ENCODE peak calls at places on chromosome 12, in eight cellular contexts. S is A549, I is SK-N-SH, Z is HepG2, V is H1, M is HCT116, X is K562, N is GM12878. O is an unnamed sample.

GRCh38 chr12:51601241-51601640 is 10.2 kb downstream of the SCN8A start:
- DNase-seq in N (no peak), X (no peak), Z (no peak), M (no peak), V (no peak), S (no peak), I (no peak), O (no peak)

GRCh38 chr12:121800694-121801600 is 2.9 kb upstream of the SETD1B start:
- DNase-seq in V (no peak), I (peak; percentile 62), N (no peak), Z (no peak), X (peak; percentile 61), S (peak; percentile 80), M (no peak), O (peak; percentile 83)

GRCh38 chr12:42593781-42594322 is 4.3 kb upstream of the PRICKLE1 start:
- DNase-seq in X (no peak), S (no peak), I (no peak), Z (no peak), N (no peak), M (no peak), V (no peak), O (no peak)

GRCh38 chr12:48969847-48970701 is 1.5 kb downstream of the WNT10B start:
- DNase-seq in X (peak; percentile 76), S (no peak), N (no peak), I (peak; percentile 83), M (no peak), Z (no peak), V (no peak), O (no peak)

GRCh38 chr12:11894890-11895289 is 175.8 kb upstream of the BCL2L14 start:
- DNase-seq in N (peak; percentile 31), V (no peak), Z (no peak), S (no peak), I (no peak), M (no peak), X (no peak), O (no peak)

GRCh38 chr12:64673490-64674169 is 63.3 kb downstream of the RASSF3 start:
- DNase-seq in S (no peak), Z (peak; percentile 32), N (no peak), X (no peak), V (no peak), I (peak; percentile 37), M (no peak), O (peak; percentile 19)

GRCh38 chr12:632102-632696 is 31.0 kb downstream of the NINJ2 start:
- DNase-seq in V (no peak), Z (peak; percentile 93), S (peak; percentile 98), M (no peak), I (no peak), X (no peak), N (no peak), O (peak; percentile 92)

GRCh38 chr12:49131973-49132461 is 822 bp upstream of the TUBA1B start:
- DNase-seq in M (no peak), I (no peak), X (no peak), Z (no peak), N (no peak), S (no peak), V (no peak), O (peak; percentile 50)

GRCh38 chr12:105507311-105508035 is 177.0 kb downstream of the C12orf75 start:
- DNase-seq in I (no peak), X (no peak), N (no peak), M (no peak), S (no peak), V (no peak), Z (no peak), O (no peak)

GRCh38 chr12:1115471-1116242 is 124.6 kb downstream of the ERC1 start:
- DNase-seq in I (no peak), Z (no peak), V (no peak), N (no peak), S (no peak), M (peak; percentile 26), X (no peak), O (peak; percentile 81)

GRCh38 chr12:47813491-47814196 is 6.1 kb downstream of the HDAC7 start:
- DNase-seq in V (no peak), S (no peak), Z (no peak), I (no peak), N (no peak), M (no peak), X (peak; percentile 58), O (no peak)

GRCh38 chr12:47812797-47813490 is 6.8 kb downstream of the HDAC7 start:
- DNase-seq in S (peak; percentile 74), Z (peak; percentile 36), M (no peak), I (no peak), N (peak; percentile 73), V (peak; percentile 81), X (peak; percentile 86), O (peak; percentile 83)

GRCh38 chr12:47816646-47817271 is 2.9 kb downstream of the HDAC7 start:
- DNase-seq in M (no peak), I (peak; percentile 76), V (no peak), N (no peak), X (no peak), S (no peak), Z (no peak), O (no peak)

GRCh38 chr12:47817272-47818006 is 2.3 kb downstream of the HDAC7 start:
- DNase-seq in V (no peak), Z (peak; percentile 50), X (no peak), S (no peak), I (no peak), M (no peak), N (no peak), O (no peak)

DNA sequence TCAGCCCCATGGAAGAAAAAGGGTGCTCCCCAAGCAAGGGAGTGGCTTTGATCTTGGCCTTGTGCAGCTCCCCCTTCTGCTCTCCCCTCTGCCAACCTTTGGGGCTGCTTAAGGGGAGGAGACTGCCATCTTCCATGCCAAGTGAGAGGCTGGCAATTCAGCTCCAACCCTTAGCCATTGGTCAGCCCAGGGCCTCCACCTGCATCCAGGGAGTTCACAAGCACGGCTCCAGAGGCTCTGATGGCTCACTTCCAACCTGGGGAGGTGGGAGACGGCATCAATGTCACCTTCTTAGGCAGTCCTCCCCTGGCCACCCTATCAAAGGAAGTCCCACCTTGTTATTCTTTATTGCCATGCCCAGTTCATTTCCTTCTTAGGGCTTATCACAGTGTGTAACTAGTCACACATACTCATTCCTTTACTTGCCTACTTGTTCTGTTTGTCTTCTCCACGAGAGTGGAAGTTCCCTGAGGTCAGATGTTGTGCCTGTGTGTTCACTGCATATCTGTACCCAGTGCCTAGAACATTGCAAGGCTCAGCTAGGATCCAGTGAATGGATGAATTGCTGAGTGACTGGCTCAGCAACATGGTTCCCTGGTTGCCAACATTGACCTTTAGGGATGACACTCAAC is 5.0 kb downstream of the HDAC7 start:
- DNase-seq in X (no peak), S (no peak), N (no peak), I (no peak), M (no peak), Z (no peak), V (no peak), O (no peak)
- H3K4me1 ChIP-seq in X (peaks cover 67% of the 10 kb centered on the region), S (peaks cover 82% of the 10 kb centered on the region), N (peaks cover 65% of the 10 kb centered on the region), I (peaks cover 63% of the 10 kb centered on the region), M (peaks cover 94% of the 10 kb centered on the region), Z (peaks cover 28% of the 10 kb centered on the region), V (peaks cover 28% of the 10 kb centered on the region), O (peaks cover 60% of the 10 kb centered on the region)

DNA sequence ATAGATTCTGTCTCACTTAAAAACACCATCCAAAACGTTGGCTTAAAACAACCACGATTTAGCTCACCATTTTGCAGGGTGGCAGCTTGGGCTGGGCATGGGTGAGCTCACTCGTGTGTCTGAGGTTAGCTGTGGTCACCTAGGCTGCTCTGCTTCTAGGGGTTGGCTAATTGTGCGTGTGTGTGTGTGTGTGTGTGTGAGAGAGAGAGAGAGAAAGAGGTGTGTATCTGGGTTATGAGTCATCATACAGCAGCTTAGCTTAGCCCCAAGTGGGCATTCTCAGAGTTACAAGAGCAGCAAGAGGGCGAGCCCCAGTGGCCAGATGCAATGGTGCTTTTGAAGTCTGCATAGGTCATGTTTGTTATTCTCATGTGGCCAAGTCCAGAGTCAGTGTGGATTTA is 6.0 kb downstream of the FBXW8 start:
- DNase-seq in M (peak; percentile 86), V (no peak), S (peak; percentile 90), X (peak; percentile 65), N (peak; percentile 51), Z (peak; percentile 95), I (no peak), O (peak; percentile 84)
- TF ChIP-seq RAD21 in M (peak; percentile 76), V (no peak), S (peak; percentile 50), X (peak; percentile 49), N (peak; percentile 34), Z (peak; percentile 76), I (peak; percentile 29), O (peak; percentile 39)

GRCh38 chr12:124509300-124509675 is 58.1 kb downstream of the NCOR2 start:
- DNase-seq in X (no peak), Z (no peak), M (no peak), N (no peak), I (no peak), V (no peak), S (no peak), O (no peak)

GRCh38 chr12:124510301-124510970 is 57.0 kb downstream of the NCOR2 start:
- DNase-seq in X (no peak), Z (peak; percentile 42), M (no peak), S (peak; percentile 45), V (no peak), I (peak; percentile 68), N (no peak), O (no peak)

GRCh38 chr12:124508323-124509096 is 58.9 kb downstream of the NCOR2 start:
- DNase-seq in M (no peak), I (no peak), V (no peak), Z (no peak), N (no peak), S (no peak), X (no peak), O (peak; percentile 27)

GRCh38 chr12:124511259-124511985 is 56.0 kb downstream of the NCOR2 start:
- DNase-seq in X (no peak), I (no peak), V (no peak), Z (no peak), S (no peak), N (no peak), M (no peak), O (no peak)

DNA sequence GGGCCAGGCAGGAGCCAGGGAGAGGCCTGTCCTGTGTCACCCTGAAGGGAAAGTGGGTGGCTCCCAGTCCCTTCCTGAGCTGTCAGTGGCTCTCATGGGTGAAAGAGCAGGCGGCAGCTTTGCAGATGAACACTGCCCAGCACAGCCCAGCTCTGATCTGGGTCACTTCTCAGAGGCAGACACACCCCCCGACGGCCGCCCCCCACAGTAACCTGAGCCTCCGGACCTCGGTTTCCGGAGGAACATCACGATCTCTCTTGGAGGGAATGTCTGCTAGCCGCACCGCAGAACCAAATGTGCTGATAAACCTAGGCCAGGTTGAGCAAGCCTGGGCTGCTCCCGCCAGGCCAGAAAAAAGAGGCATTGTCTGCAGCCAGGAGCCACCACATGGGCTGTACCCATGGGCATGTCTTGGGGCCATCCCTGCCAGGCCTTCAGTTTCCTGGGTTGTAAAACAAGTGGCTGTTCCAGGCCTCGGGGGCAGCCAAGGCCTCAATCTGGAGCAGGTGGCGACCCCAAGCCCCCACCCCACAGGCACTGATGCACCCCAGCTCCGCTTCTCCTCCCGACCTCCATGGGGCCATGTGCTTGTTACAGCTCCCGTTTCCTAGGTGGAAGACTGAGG is 57.6 kb downstream of the NCOR2 start:
- DNase-seq in V (no peak), X (peak; percentile 66), N (no peak), I (peak; percentile 79), M (no peak), Z (peak; percentile 86), S (no peak), O (peak; percentile 70)
- H3K4me1 ChIP-seq in V (peaks cover 19% of the 10 kb centered on the region), X (peaks cover 84% of the 10 kb centered on the region), N (peaks cover 11% of the 10 kb centered on the region), I (peaks cover 83% of the 10 kb centered on the region), M (peaks cover 63% of the 10 kb centered on the region), Z (peaks cover 52% of the 10 kb centered on the region), S (peaks cover 47% of the 10 kb centered on the region), O (peaks cover 37% of the 10 kb centered on the region)

DNA sequence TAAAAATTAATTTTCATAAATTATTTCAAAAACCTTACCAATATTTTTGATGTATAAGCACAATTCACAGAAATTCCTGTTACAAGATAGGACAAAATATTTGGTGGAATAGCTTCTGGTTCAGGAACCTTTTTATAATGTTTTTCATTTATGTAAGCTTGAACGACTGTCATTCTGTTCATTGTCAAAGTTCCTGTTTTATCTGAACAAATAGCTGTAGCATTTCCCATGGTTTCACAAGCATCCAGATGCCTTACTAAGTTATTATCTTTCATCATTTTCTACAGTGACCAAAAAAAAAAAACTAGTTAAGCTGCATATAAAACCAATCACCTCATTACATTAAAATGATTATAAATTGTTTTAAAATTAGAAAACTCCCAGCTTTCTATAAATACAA is 87.1 kb downstream of the ATP2B1 start:
- DNase-seq in X (no peak), I (peak; percentile 2), S (no peak), M (no peak), Z (no peak), V (no peak), N (no peak), O (no peak)
- TF ChIP-seq RAD21 in X (no peak), I (no peak), S (no peak), M (no peak), Z (no peak), V (no peak), N (no peak), O (no peak)

O was measured in IMR-90.